ENCODE peak calls at places on chromosome 12, in six cellular contexts. H is neural progenitor cell; Q is sigmoid colon; P is transverse colon; K is CD8-positive, alpha-beta memory T cell; S is upper lobe of left lung. D is an unnamed sample. For H3K4me1, the result is how much of the 10 kb centered on the place peaks cover.

GRCh38 chr12:130988261-130989175 is 34.8 kb downstream of the ADGRD1 start:
- DNase-seq in H (no peak), Q (peak), P (no peak), K (no peak), S (no peak), D (no peak)

GRCh38 chr12:75585309-75585708 is 73.9 kb upstream of the KRR1 start:
- DNase-seq in H (no peak), Q (no peak), P (no peak), K (no peak), S (no peak), D (no peak)

GRCh38 chr12:5232291-5232690 is 188.6 kb downstream of the KCNA5 start:
- DNase-seq in H (no peak), Q (no peak), P (no peak), K (no peak), S (no peak), D (no peak)

GRCh38 chr12:76560083-76560491 is 516 bp upstream of the OSBPL8 start:
- DNase-seq in H (no peak), Q (no peak), P (no peak), K (no peak), S (no peak), D (no peak)

GRCh38 chr12:54870617-54871016 is 16.3 kb downstream of the MUCL1 start:
- DNase-seq in H (no peak), Q (no peak), P (no peak), K (no peak), S (no peak), D (no peak)

GRCh38 chr12:4824415-4824814 is 85.3 kb upstream of the KCNA1 start:
- DNase-seq in H (no peak), Q (no peak), P (no peak), K (no peak), S (no peak), D (no peak)

GRCh38 chr12:5018677-5019076 is 25.0 kb upstream of the KCNA5 start:
- DNase-seq in H (no peak), Q (no peak), P (no peak), K (no peak), S (no peak), D (no peak)

GRCh38 chr12:64066052-64066451 is 156.0 kb downstream of the KICS2 start:
- DNase-seq in H (no peak), Q (no peak), P (no peak), K (no peak), S (no peak), D (no peak)

GRCh38 chr12:6724409-6724797 is 557 bp downstream of the COPS7A start:
- DNase-seq in H (no peak), Q (peak), P (peak), K (no peak), S (no peak), D (no peak)

GRCh38 chr12:80268924-80269749 is 169.8 kb downstream of the OTOGL start:
- DNase-seq in H (no peak), Q (no peak), P (no peak), K (no peak), S (no peak), D (no peak)

GRCh38 chr12:132362966-132363660 is 33.7 kb upstream of the GALNT9 start:
- DNase-seq in H (no peak), Q (peak), P (no peak), K (no peak), S (no peak), D (no peak)

GRCh38 chr12:104407922-104408321 is 48.8 kb upstream of the CHST11 start:
- DNase-seq in H (no peak), Q (no peak), P (no peak), K (no peak), S (no peak), D (no peak)
- H3K4me3 ChIP-seq in H (no peak), Q (no peak), P (no peak), K (no peak), S (no peak), D (no peak)

GRCh38 chr12:93378373-93379310 is 917 bp downstream of the NUDT4 start:
- DNase-seq in H (peak), Q (peak), P (peak), K (peak), S (peak), D (peak)

GRCh38 chr12:93381183-93381975 is 3.7 kb downstream of the NUDT4 start:
- DNase-seq in H (no peak), Q (no peak), P (no peak), K (no peak), S (no peak), D (no peak)

GRCh38 chr12:93377252-93377542 is 528 bp upstream of the NUDT4 start:
- DNase-seq in H (no peak), Q (no peak), P (no peak), K (no peak), S (no peak), D (no peak)

GRCh38 chr12:93380480-93381121 is 2.9 kb downstream of the NUDT4 start:
- DNase-seq in H (peak), Q (no peak), P (no peak), K (no peak), S (no peak), D (no peak)

GRCh38 chr12:93379432-93380308 is 1.9 kb downstream of the NUDT4 start:
- DNase-seq in H (no peak), Q (no peak), P (no peak), K (no peak), S (no peak), D (peak)
- H3K27ac ChIP-seq in H (no peak), Q (peak), P (peak), K (peak), S (peak), D (peak)

GRCh38 chr12:93783827-93784226 is 106.7 kb downstream of the CRADD start:
- DNase-seq in H (no peak), Q (no peak), P (no peak), K (peak), S (no peak), D (peak)
- H3K4me1 ChIP-seq in H (under half), Q (half or more), P (under half), K (under half), S (under half), D (under half)

DNA sequence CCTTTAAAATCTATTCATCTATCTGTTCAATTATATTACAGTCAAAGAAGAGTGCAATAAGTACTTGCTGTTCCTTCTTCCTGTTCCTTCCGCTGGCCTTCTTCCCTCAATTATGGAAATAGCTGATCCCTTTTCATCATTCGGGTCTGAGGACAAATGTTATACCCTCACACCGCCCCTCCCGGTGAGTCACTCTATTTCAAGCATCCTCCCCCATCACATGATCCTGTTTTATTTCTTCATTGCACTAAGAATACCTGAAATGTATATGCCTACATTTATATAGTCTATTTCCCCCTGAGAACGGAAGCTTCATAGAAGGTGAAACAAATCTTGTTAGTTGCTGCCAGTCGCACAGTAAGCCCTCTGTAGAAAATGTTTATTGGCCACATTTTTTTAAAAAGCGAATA is 2.5 kb downstream of the SLC38A1 start:
- DNase-seq in H (peak), Q (no peak), P (peak), K (peak), S (no peak), D (peak)
- H3K4me3 ChIP-seq in H (peak), Q (peak), P (peak), K (peak), S (no peak), D (peak)

DNA sequence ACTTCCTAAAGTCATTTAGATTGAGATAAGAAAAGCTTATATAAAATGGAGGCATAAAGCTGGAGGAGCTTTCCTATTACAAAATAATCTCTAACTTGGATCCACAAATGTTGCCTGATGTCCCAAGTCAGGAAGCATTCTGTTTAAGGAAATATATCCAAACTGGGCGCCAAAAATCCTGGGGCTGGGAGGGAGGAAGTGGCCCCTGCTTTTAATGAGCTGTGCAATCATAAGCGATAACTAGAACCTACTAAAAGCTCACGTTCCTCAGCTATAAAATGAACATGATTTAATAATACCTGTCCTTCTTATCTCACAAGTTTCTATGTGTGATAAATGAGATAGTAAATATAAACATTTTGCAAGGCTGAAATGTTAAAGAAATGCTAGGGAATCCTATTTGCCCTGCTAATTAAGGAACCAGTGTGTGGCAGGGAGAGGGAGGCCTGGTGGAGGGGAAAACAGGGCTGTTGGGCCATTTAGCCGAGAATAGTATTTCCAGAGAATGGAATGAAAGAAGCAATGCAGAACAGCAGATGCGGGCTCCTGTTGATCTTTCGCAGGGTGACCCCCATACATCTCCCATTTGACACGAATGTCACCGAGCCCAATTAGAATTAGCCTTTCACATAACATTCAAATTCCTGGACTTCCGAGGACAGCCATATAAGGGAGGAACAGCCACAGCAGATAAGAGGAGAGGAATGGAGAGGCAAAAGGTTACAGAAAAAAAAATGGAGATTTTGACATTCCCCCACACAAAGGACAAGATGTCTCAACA is 25.9 kb downstream of the DUSP6 start:
- DNase-seq in H (peak), Q (no peak), P (no peak), K (no peak), S (no peak), D (no peak)
- H3K27ac ChIP-seq in H (peak), Q (peak), P (no peak), K (no peak), S (no peak), D (no peak)

DNA sequence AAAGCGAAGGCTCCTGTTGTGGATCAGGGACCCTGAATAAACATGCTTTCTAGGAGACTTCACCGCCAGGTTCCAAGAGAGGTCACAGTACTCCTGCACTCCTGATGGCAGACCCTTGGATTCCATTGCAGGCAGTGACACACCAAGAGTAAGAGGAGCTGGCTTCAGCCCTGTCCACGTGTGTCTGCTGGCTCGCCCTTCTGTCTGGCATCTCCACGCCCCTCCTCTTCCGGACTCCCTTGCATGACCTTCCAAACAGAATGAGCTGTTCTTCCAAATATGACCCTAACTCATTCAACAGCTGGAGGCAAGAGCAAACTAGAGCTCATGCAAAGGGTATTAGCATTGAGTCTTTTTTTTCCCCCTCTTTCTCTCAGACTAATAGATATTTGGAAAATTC is 233.0 kb upstream of the PLEKHG7 start:
- DNase-seq in H (no peak), Q (no peak), P (no peak), K (no peak), S (no peak), D (no peak)
- H3K4me1 ChIP-seq in H (under half), Q (under half), P (under half), K (under half), S (under half), D (under half)

GRCh38 chr12:56714431-56714929 is 10.6 kb downstream of the NACA start:
- DNase-seq in H (no peak), Q (no peak), P (no peak), K (no peak), S (no peak), D (no peak)
- H3K4me3 ChIP-seq in H (no peak), Q (no peak), P (no peak), K (no peak), S (no peak), D (no peak)

D was measured in CD4-positive, alpha-beta memory T cell.